ENCODE peak calls at places on chromosomes 7 and 10, in five cellular contexts. B, R, N, Q and I are unnamed samples.

GRCh38 chr10:71250405-71250804 is 38.0 kb downstream of the UNC5B start:
- DNase-seq in B (no peak), R (no peak), N (no peak), Q (no peak), I (no peak)

GRCh38 chr10:59283456-59284082 is 78.8 kb downstream of the FAM13C start:
- DNase-seq in B (no peak), R (no peak), N (no peak), Q (no peak), I (no peak)

GRCh38 chr10:63554666-63555065 is 33.5 kb downstream of the REEP3 start:
- DNase-seq in B (no peak), R (peak; percentile 20), N (no peak), Q (peak; percentile 41), I (no peak)

GRCh38 chr7:99728615-99729014 is 6.4 kb downstream of the CYP3A7 start:
- DNase-seq in B (no peak), R (no peak), N (no peak), Q (no peak), I (no peak)

GRCh38 chr10:102775973-102776669 is 32.4 kb downstream of the WBP1L start:
- DNase-seq in B (peak; percentile 78), R (no peak), N (peak; percentile 89), Q (peak; percentile 59), I (peak; percentile 29)

GRCh38 chr7:116334555-116334954 is 124.2 kb downstream of the TES start:
- DNase-seq in B (no peak), R (no peak), N (no peak), Q (no peak), I (no peak)

GRCh38 chr10:44405038-44405437 is 20.1 kb upstream of the CXCL12 start:
- DNase-seq in B (no peak), R (no peak), N (no peak), Q (no peak), I (no peak)

GRCh38 chr10:113362645-113363091 is 190.2 kb upstream of the HABP2 start:
- DNase-seq in B (no peak), R (no peak), N (no peak), Q (no peak), I (no peak)

GRCh38 chr7:73801577-73801976 is 29.2 kb upstream of the CLDN4 start:
- DNase-seq in B (no peak), R (no peak), N (no peak), Q (no peak), I (no peak)

DNA sequence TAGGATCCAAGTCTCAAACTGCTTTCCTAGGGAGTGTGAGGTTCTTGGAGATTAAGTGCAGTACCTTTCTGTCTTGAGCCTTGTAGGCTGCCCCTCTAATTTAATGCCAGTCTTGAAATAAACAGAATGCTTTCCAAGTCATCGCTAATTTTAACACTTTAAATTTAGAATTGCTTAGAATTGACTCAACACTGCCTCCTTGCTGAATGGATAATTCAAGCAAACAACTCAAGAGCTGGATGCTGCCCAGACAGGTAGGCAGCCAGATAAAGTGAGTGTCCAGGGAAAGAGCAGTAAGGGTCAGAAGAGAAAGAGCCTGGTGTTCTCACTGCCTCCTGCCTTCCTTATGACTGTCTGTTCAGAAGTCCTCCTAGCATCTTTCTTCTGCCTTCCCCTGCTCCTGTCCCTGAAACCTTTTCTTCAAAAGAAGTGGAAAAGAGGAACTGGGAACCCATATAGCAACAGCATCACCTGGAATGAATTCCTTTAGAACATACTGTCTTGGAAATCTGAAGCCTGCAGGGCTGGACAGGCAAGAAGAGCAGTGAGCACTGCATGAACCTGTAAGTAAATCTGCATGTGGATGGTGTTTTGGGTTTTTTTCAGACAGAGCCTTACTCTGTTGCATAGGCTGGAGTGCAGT is 3.1 kb upstream of the GOT1 start:
- DNase-seq in B (no peak), R (no peak), N (no peak), Q (no peak), I (no peak)
- TF ChIP-seq CTCF in B (peak; percentile 18), R (no peak), N (peak; percentile 50), Q (no peak), I (no peak)

GRCh38 chr10:27240891-27241639 is 468 bp upstream of the ACBD5 start:
- DNase-seq in B (no peak), R (peak; percentile 80), N (peak; percentile 22), Q (peak; percentile 17), I (peak; percentile 38)

GRCh38 chr10:27244976-27245375 is 4.4 kb upstream of the ACBD5 start:
- DNase-seq in B (no peak), R (no peak), N (no peak), Q (no peak), I (no peak)

GRCh38 chr10:27242473-27242950 is 1.9 kb upstream of the ACBD5 start:
- DNase-seq in B (no peak), R (no peak), N (no peak), Q (no peak), I (no peak)

GRCh38 chr10:27241640-27242472 is 1.3 kb upstream of the ACBD5 start:
- DNase-seq in B (peak; percentile 93), R (peak; percentile 97), N (peak; percentile 91), Q (peak; percentile 94), I (peak; percentile 91)

GRCh38 chr10:27242951-27243551 is 2.5 kb upstream of the ACBD5 start:
- DNase-seq in B (no peak), R (no peak), N (peak; percentile 44), Q (peak; percentile 65), I (peak; percentile 63)
- TF ChIP-seq CTCF in B (no peak), R (no peak), N (no peak), Q (no peak), I (no peak)

GRCh38 chr7:151432658-151433521 is 7.1 kb downstream of the CRYGN start:
- DNase-seq in B (no peak), R (no peak), N (no peak), Q (no peak), I (peak; percentile 49)
- TF ChIP-seq CTCF in B (no peak), R (no peak), N (no peak), Q (no peak), I (no peak)

GRCh38 chr7:107777702-107778101 is 25.3 kb downstream of the SLC26A3 start:
- DNase-seq in B (no peak), R (no peak), N (no peak), Q (peak; percentile 41), I (no peak)
- TF ChIP-seq CTCF in B (no peak), R (no peak), N (no peak), Q (no peak), I (no peak)

GRCh38 chr7:5667391-5667790 is 114.1 kb downstream of the RNF216 start:
- DNase-seq in B (no peak), R (no peak), N (no peak), Q (no peak), I (no peak)

GRCh38 chr7:5662776-5663175 is 118.7 kb downstream of the RNF216 start:
- DNase-seq in B (no peak), R (no peak), N (no peak), Q (no peak), I (no peak)

GRCh38 chr7:5666361-5666760 is 115.1 kb downstream of the RNF216 start:
- DNase-seq in B (no peak), R (no peak), N (no peak), Q (no peak), I (no peak)

GRCh38 chr7:5661941-5662340 is 119.5 kb downstream of the RNF216 start:
- DNase-seq in B (no peak), R (no peak), N (no peak), Q (no peak), I (no peak)

DNA sequence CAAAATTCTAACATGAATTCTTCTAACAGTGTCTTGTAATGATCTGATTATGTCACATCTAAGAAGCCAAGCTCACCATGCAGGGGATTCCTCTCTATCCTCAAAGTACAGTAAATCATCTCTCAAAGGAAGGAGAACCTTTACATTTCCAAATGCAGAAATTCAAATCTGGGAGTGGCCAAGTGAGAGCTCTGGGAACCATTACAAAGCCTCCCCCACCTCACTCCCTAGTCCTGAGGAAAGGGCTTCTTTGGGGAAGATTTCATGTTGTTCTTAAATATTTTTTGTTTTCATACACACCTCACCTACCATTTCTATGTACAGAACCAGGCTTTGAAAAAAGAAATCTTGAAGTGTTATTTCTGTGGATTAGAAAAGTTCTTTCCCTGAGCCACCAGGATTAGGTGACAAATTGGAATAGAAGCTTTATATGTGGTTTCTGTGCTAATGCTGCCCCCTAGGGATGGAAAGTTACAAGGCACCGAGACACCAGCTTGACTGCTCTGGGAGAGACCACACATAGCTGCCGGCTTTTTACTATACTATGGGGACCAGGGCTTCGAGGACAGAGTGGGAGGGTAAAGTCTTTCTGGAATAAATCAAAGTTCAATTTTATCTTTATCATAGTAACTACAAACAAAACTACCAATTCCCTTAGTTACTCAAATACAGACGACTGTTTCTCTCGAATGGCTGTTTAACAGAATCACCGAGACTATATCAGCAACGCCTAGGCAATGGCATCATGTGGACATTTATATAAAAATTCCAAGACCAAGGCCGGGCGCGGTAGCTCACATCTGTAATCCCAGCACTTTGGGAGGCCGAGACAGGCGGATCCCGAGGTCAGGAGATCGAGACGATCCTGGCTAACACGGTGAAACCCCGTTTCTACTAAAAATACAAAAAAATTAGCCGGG is 116.1 kb downstream of the RNF216 start:
- DNase-seq in B (no peak), R (no peak), N (peak; percentile 43), Q (peak; percentile 77), I (peak; percentile 48)
- TF ChIP-seq CTCF in B (peak; percentile 85), R (peak; percentile 85), N (peak; percentile 92), Q (peak; percentile 79), I (peak; percentile 60)

GRCh38 chr10:19683326-19683725 is 132.9 kb upstream of the PLXDC2 start:
- DNase-seq in B (no peak), R (no peak), N (no peak), Q (no peak), I (no peak)

GRCh38 chr10:19688344-19688743 is 127.9 kb upstream of the PLXDC2 start:
- DNase-seq in B (no peak), R (no peak), N (no peak), Q (no peak), I (no peak)

GRCh38 chr10:19689231-19689630 is 127.0 kb upstream of the PLXDC2 start:
- DNase-seq in B (no peak), R (no peak), N (no peak), Q (no peak), I (no peak)

DNA sequence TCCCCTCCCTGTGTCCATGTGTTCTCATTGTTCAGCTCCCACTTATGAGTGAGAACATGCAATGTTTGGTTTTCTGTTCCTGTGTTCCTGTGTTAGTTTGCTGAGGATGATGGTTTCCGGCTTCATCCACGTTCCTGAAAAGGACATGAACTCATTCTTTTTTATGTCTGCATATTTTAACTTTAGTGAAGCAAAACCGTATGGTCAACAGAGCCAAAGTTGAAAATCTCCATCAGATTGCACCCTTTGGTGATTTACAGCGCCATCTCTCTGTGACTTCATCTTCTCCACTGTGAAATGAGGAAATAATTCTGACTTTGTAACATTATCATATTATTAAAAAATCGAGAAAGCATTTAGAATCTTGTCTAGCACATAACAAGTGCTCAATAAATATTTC is 132.3 kb upstream of the PLXDC2 start:
- DNase-seq in B (no peak), R (no peak), N (no peak), Q (no peak), I (no peak)
- TF ChIP-seq CTCF in B (no peak), R (no peak), N (no peak), Q (no peak), I (no peak)